ENCODE peak calls at places on chromosomes 6 and 20, in four cellular contexts. X, H, K and L are unnamed samples.

GRCh38 chr6:142802124-142802523 is 142.9 kb downstream of the HIVEP2 start:
- DNase-seq in X (no peak), H (no peak), K (no peak), L (peak)

GRCh38 chr6:113560908-113561307 is 296.2 kb upstream of the MARCKS start:
- DNase-seq in X (no peak), H (no peak), K (no peak), L (no peak)

GRCh38 chr6:24458134-24458533 is 31.2 kb downstream of the GPLD1 start:
- DNase-seq in X (no peak), H (no peak), K (no peak), L (no peak)

GRCh38 chr6:130229645-130230044 is 6.9 kb upstream of the SAMD3 start:
- DNase-seq in X (no peak), H (no peak), K (no peak), L (no peak)

GRCh38 chr20:49187330-49188100 is 619 bp downstream of the STAU1 start:
- DNase-seq in X (no peak), H (peak), K (peak), L (peak)

GRCh38 chr6:70734979-70735378 is 67.3 kb downstream of the SMAP1 start:
- DNase-seq in X (no peak), H (no peak), K (no peak), L (no peak)

GRCh38 chr6:159217595-159218275 is 48.5 kb downstream of the FNDC1 start:
- DNase-seq in X (peak), H (peak), K (peak), L (peak)

GRCh38 chr6:5813625-5814027 is 193.1 kb downstream of the NRN1 start:
- DNase-seq in X (peak), H (no peak), K (no peak), L (no peak)

GRCh38 chr6:1962201-1962600 is 283.2 kb downstream of the GMDS start:
- DNase-seq in X (no peak), H (no peak), K (no peak), L (no peak)

GRCh38 chr20:20709858-20710257 is 2.6 kb downstream of the RALGAPA2 start:
- DNase-seq in X (no peak), H (no peak), K (no peak), L (no peak)

GRCh38 chr20:20712004-20712473 is 405 bp downstream of the RALGAPA2 start:
- DNase-seq in X (no peak), H (no peak), K (no peak), L (no peak)

GRCh38 chr20:20710443-20710842 is 2.0 kb downstream of the RALGAPA2 start:
- DNase-seq in X (no peak), H (no peak), K (no peak), L (no peak)

GRCh38 chr20:20711413-20711812 is 1.0 kb downstream of the RALGAPA2 start:
- DNase-seq in X (no peak), H (no peak), K (no peak), L (no peak)

GRCh38 chr20:20710847-20711315 is 1.6 kb downstream of the RALGAPA2 start:
- DNase-seq in X (no peak), H (peak), K (no peak), L (peak)
- TF ChIP-seq SPI1 in X (no peak), H (no peak), K (peak), L (no peak)

GRCh38 chr20:25360631-25361286 is 29.9 kb downstream of the ABHD12 start:
- DNase-seq in X (no peak), H (peak), K (peak), L (peak)
- TF ChIP-seq SPI1 in X (no peak), H (no peak), K (no peak), L (peak)

DNA sequence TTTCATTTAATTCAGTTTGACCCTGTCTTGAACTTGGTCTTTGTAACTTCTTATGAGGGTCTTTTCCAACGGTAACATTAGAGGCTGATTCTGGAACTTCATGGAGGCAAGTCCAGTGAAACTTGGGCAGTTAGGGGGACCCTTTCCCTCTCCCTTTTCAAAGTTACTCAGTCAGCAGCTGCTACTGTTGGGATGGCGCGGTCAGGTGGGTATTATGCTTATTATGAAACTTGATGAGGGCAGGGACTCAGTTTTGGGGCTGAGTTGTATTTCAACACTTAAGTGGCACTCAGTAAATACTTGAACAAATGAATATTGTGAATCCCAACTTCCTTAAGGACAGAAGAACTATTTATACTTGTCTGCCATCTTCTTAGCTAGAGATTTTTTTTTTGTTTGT is 20.8 kb downstream of the TOP1 start:
- DNase-seq in X (no peak), H (no peak), K (no peak), L (no peak)
- TF ChIP-seq SPI1 in X (no peak), H (no peak), K (no peak), L (no peak)

DNA sequence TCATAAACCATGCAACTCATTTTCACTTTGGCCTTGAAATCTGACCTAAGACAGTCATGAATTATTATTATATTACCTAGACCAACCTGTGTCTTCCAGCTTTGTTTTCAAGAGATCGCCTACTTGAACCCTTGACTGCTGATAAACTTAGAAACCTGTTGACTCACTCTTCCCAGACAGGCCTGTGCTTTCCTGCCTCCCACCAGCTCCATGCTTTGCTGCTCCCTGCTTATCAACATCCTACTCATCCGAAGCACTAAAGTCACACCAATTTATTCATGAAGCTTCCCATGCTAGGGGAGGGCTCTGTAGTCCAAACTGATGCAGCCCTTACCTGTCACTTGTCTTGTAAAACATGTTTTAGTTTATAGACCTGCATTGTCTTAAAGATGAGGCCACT is 177.9 kb downstream of the SYNE1 start:
- DNase-seq in X (no peak), H (no peak), K (no peak), L (no peak)
- TF ChIP-seq SPI1 in X (no peak), H (no peak), K (no peak), L (no peak)

DNA sequence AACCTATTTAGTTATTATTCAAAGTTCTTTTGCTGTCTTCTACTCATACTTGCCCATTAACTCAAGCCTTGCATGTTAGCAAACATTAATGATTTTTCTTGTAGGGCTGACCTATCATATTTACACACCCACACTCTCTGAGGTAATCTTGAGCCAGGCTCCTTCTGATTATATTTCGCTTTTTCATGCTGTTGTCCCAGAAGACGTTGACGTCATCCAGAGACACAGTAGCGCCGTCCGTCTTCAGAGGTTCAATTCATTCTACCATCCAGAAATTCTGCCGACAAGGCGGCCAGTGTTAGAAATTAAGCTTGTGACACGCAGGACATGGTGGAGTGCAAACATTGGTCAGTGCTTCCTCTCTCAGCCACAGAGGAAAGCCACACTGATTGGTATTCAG is 584.7 kb downstream of the BMP2 start:
- DNase-seq in X (no peak), H (no peak), K (no peak), L (no peak)
- TF ChIP-seq SPI1 in X (no peak), H (no peak), K (no peak), L (no peak)

GRCh38 chr6:40476673-40477072 is 110.5 kb downstream of the LRFN2 start:
- DNase-seq in X (no peak), H (no peak), K (no peak), L (no peak)

GRCh38 chr6:40471243-40471642 is 115.9 kb downstream of the LRFN2 start:
- DNase-seq in X (no peak), H (no peak), K (no peak), L (no peak)

GRCh38 chr6:40474937-40475336 is 112.2 kb downstream of the LRFN2 start:
- DNase-seq in X (no peak), H (no peak), K (no peak), L (no peak)

GRCh38 chr6:40473026-40473425 is 114.1 kb downstream of the LRFN2 start:
- DNase-seq in X (no peak), H (peak), K (no peak), L (no peak)

DNA sequence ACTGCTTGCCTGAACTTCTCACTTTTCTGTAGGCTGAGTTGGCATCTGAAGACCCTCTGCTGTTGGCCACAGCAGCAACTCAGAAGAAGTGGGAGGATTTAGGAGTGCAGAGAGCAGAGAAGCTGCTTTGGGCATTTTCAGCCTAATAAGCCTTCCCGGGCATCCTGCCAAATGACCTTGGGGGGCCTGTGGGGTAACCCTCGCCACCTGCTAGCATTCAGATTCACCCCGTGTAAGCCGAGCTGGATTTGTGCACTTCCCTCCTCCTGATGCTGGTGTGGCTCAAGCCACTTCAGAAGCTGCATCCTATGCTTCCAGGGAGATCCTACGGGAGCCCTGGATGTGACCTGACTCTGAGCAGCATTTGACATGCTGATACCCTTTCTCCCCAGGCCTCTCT is 114.8 kb downstream of the LRFN2 start:
- DNase-seq in X (no peak), H (no peak), K (no peak), L (no peak)
- TF ChIP-seq SPI1 in X (no peak), H (no peak), K (no peak), L (no peak)

DNA sequence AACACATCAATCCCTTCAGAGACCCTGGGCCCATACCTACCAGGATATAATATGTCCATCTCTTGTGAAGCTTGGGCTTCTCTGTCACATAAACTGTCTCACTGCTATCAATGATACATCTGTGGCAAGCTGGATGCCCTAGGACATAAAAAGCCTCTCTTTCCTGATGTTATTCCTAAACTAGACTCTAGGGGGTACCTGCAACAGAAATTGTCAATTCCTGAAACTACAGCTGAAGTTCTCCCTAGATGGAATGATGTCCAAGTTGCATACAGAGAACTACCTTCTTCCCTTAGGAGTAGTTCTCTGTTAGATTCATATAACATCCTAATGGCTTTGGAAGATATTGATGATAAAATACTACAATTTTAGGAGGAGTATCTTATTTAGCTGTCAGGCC is 35.8 kb downstream of the TBX18 start:
- DNase-seq in X (no peak), H (peak), K (no peak), L (no peak)
- TF ChIP-seq SPI1 in X (no peak), H (no peak), K (no peak), L (no peak)